ENCODE peak calls at places on chromosomes 7 and 10, in ten cellular contexts. V is lower leg skin, Y is fibroblast of mammary gland, D is fibroblast of lung, I is WERI-Rb-1, Q is HFFc6, G is cardiac fibroblast, Z is nephron progenitor cell, X is K562, M is GM12878. P is an unnamed sample.

GRCh38 chr10:69568472-69569143 is 4.6 kb downstream of the NEUROG3 start:
- DNase-seq in X (no peak), Y (no peak), M (no peak), I (no peak), Q (no peak), Z (peak), G (no peak), V (no peak), D (no peak), P (no peak)

GRCh38 chr10:67114945-67115344 is 189.1 kb downstream of the LRRTM3 start:
- DNase-seq in Q (no peak), D (no peak), Z (no peak), V (no peak), M (no peak), I (no peak), Y (no peak), X (no peak), G (no peak), P (no peak)

GRCh38 chr10:119737827-119738226 is 12.0 kb downstream of the INPP5F start:
- DNase-seq in I (no peak), M (no peak), V (peak), D (peak), G (peak), Z (no peak), Q (peak), Y (peak), X (peak), P (peak)

GRCh38 chr10:98967601-98968000 is 268.1 kb downstream of the HPSE2 start:
- DNase-seq in I (no peak), M (no peak), G (peak), D (peak), Z (no peak), X (no peak), Y (peak), Q (peak), V (no peak), P (peak)

GRCh38 chr10:62083413-62083794 is 181.9 kb downstream of the ARID5B start:
- DNase-seq in M (no peak), X (no peak), Y (peak), V (no peak), G (peak), I (no peak), Z (no peak), Q (no peak), D (peak), P (peak)

GRCh38 chr10:128029731-128030369 is 96.4 kb downstream of the MKI67 start:
- DNase-seq in I (no peak), X (peak), M (no peak), Q (no peak), D (no peak), V (no peak), Y (no peak), G (no peak), Z (no peak), P (no peak)

GRCh38 chr10:88332526-88333265 is 250.4 kb downstream of the RNLS start:
- DNase-seq in M (no peak), X (no peak), Y (no peak), D (no peak), Q (no peak), V (no peak), I (no peak), Z (no peak), G (no peak), P (no peak)

GRCh38 chr10:69961864-69962745 is 90.5 kb upstream of the MACROH2A2 start:
- DNase-seq in Y (no peak), Q (no peak), Z (no peak), V (peak), G (no peak), D (no peak), X (no peak), M (no peak), I (no peak), P (no peak)

GRCh38 chr7:95690367-95690947 is 81.9 kb upstream of the DYNC1I1 start:
- DNase-seq in G (peak), Q (peak), I (peak), X (peak), M (peak), Y (peak), D (peak), Z (peak), V (no peak), P (peak)

GRCh38 chr10:124991872-124992271 is 49.9 kb downstream of the ZRANB1 start:
- DNase-seq in Q (no peak), M (no peak), G (no peak), D (no peak), X (no peak), Y (no peak), Z (no peak), V (no peak), I (no peak), P (no peak)

GRCh38 chr7:28083998-28084985 is 96.3 kb downstream of the JAZF1 start:
- DNase-seq in G (no peak), Z (no peak), Q (no peak), Y (no peak), I (no peak), V (no peak), D (no peak), X (no peak), M (no peak), P (no peak)

GRCh38 chr10:132938472-132939329 is 3.7 kb downstream of the CFAP46 start:
- DNase-seq in I (peak), Q (no peak), M (no peak), D (no peak), V (no peak), X (peak), G (no peak), Y (no peak), Z (peak), P (no peak)

DNA sequence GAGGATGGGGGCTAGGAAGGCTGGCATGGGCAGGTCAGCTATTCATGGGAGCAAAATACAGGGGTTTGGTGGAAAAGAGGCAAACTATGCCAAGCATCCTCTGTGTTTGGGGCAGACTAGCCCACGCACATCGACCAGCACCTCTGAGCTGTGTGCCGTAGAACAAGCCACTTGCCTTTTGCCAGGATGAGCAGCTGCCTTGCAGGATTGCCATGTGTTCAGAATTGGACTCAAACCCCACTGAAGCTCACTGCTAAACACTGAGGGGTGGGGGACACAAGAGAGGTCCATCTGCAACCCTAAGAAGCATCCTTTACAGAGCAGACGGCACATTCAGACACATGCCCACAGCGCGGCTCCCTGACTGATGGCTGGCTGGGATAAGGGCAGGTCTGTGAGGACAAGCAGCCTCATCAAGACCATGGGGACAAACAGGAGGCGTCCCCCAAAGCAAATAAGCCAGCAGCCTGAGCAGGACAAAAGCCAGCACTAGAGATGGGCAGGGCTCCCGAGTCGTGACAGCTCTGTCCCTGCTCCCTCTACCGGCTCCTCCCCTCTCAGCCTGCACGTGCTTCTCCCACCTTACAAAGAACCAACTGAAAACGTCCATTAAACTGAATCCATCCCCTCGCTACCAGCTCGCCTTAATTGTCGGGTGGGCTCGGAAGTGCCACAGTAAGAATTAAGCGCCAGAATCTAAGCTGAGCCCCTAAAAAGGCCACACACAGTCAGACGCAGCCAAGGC is 114.2 kb downstream of the PRKAG2 start:
- DNase-seq in Z (no peak), M (no peak), X (no peak), V (no peak), Q (no peak), G (no peak), D (no peak), Y (no peak), I (no peak), P (no peak)
- TF ChIP-seq CTCF in Z (no peak), M (no peak), X (no peak), V (no peak), Q (no peak), G (no peak), D (no peak), Y (no peak), I (no peak), P (no peak)

GRCh38 chr10:78523453-78523852 is 489.8 kb downstream of the RPS24 start:
- DNase-seq in X (no peak), V (no peak), Q (no peak), Z (no peak), Y (no peak), G (no peak), D (no peak), M (no peak), I (no peak), P (no peak)

GRCh38 chr10:78524342-78524741 is 490.7 kb downstream of the RPS24 start:
- DNase-seq in I (no peak), G (no peak), Z (no peak), Q (no peak), M (no peak), Y (no peak), X (no peak), V (no peak), D (no peak), P (no peak)

GRCh38 chr10:78518224-78518623 is 484.6 kb downstream of the RPS24 start:
- DNase-seq in Y (no peak), I (no peak), D (no peak), Z (no peak), V (no peak), Q (no peak), X (no peak), M (no peak), G (no peak), P (no peak)

GRCh38 chr10:78524941-78525340 is 491.3 kb downstream of the RPS24 start:
- DNase-seq in V (no peak), Z (no peak), Q (no peak), D (no peak), X (no peak), I (no peak), G (no peak), M (no peak), Y (no peak), P (no peak)

DNA sequence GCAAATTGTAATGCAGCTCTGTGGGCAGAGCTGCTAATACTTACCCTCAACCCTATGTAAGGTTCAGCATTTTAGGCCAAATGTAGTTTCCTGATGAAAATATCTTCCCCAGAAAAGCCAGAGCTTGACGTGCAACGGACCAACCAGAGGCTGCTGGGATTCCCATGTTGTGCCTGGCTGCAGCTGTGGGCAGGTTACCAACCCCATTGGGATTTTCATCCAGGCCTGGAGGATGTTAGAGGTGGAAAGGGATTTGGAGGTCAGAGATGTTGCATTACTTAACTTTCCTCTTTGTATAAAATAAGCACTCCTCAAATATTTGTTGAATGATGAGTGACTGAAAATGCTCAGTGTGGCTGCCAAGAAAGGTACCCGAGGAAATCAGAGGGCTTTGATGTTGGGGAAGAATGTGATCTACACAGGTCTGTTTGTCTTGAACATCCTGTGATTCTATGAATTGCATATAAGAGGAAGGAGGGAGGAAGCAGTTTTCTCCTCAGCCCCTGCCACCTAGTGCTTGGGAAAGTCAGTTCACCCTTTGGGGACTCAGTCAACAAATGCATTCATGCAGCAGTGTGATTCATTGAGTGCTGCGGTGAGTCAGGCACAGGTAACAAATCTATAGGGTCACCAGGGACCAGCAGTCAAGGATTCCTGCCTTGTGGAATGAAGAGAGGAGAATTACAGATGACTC is 487.2 kb downstream of the RPS24 start:
- DNase-seq in G (peak), V (no peak), Q (peak), X (peak), D (no peak), I (peak), Y (peak), M (no peak), Z (no peak), P (peak)
- TF ChIP-seq CTCF in G (peak), V (no peak), Q (peak), X (peak), D (peak), I (peak), Y (peak), M (no peak), Z (no peak), P (peak)

GRCh38 chr10:17787087-17787942 is 21.8 kb upstream of the MRC1 start:
- DNase-seq in X (no peak), Z (no peak), Y (peak), Q (peak), I (no peak), M (no peak), G (peak), D (peak), V (no peak), P (peak)
- TF ChIP-seq CTCF in X (no peak), Z (no peak), Y (no peak), Q (no peak), I (no peak), M (no peak), G (no peak), D (no peak), V (no peak), P (no peak)

GRCh38 chr7:150964593-150965111 is 13.5 kb downstream of the KCNH2 start:
- DNase-seq in Y (no peak), G (no peak), I (peak), X (peak), M (no peak), D (no peak), Q (no peak), V (no peak), Z (no peak), P (no peak)

GRCh38 chr7:150967332-150967731 is 10.8 kb downstream of the KCNH2 start:
- DNase-seq in M (no peak), D (no peak), I (no peak), Y (no peak), V (no peak), Q (no peak), Z (no peak), G (no peak), X (no peak), P (no peak)

GRCh38 chr7:150965273-150965830 is 12.8 kb downstream of the KCNH2 start:
- DNase-seq in D (no peak), Z (no peak), Y (no peak), Q (no peak), G (no peak), I (no peak), X (no peak), V (no peak), M (no peak), P (no peak)

GRCh38 chr7:150968056-150968455 is 10.1 kb downstream of the KCNH2 start:
- DNase-seq in M (no peak), Z (no peak), D (no peak), Q (no peak), V (no peak), G (no peak), I (no peak), Y (no peak), X (no peak), P (no peak)

GRCh38 chr7:150966002-150966401 is 12.1 kb downstream of the KCNH2 start:
- DNase-seq in V (no peak), D (no peak), G (no peak), Z (no peak), M (no peak), Y (no peak), X (peak), I (peak), Q (no peak), P (no peak)
- TF ChIP-seq CTCF in V (no peak), D (peak), G (no peak), Z (peak), M (no peak), Y (no peak), X (peak), I (peak), Q (peak), P (no peak)

DNA sequence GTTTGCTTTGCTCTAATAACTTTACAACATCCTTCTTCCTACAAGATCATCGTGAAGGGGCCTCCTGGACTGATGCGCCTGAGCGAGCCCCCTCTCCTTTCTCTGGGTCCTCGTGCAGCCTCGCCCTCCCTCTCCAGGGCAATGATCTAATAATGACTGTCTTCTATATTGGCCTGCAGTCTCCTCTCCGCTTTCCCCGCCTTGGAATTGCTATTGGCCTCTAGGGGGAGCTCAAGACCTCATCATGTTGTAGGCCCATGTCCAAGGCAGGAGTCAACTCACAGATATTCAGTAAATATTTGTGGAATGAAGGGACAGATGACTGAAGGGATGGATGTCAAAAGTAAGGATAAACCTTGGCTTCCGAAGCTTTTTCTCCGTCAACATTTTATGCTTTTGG is 1180.3 kb downstream of the TYW1 start:
- DNase-seq in Y (peak), Z (peak), M (no peak), X (peak), Q (no peak), I (peak), V (peak), D (peak), G (peak), P (peak)
- TF ChIP-seq CTCF in Y (peak), Z (peak), M (peak), X (peak), Q (peak), I (peak), V (no peak), D (peak), G (peak), P (peak)

GRCh38 chr7:33334349-33334748 is 205.0 kb downstream of the BBS9 start:
- DNase-seq in Q (peak), V (no peak), I (peak), G (peak), Z (no peak), M (no peak), D (peak), X (no peak), Y (peak), P (peak)
- TF ChIP-seq CTCF in Q (peak), V (no peak), I (peak), G (peak), Z (peak), M (peak), D (peak), X (no peak), Y (peak), P (peak)

DNA sequence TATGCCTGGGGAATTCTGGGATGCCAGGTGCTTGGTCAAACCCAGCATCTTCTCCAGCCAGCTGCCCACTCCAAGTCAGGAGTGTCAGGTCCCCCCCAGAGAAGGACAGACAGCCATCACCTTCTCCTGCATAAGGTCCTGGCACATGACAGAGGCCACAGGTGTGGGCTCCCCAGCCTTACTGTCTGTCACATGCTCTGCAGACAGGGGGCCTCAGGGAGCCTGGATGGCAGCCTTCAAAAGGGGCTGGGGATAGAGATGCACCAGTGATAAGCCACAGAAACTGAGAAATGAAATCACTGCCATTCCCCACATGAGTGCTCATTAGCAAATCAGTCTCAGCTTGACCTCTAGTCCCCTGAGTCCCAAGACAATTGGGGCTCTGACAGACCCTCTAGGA is 72.9 kb downstream of the PLXNA4 start:
- DNase-seq in Q (no peak), Z (no peak), G (no peak), D (no peak), X (no peak), Y (no peak), I (no peak), M (no peak), V (no peak), P (no peak)
- TF ChIP-seq CTCF in Q (no peak), Z (no peak), G (no peak), D (no peak), X (peak), Y (no peak), I (peak), M (no peak), V (no peak), P (no peak)

P was measured in astrocyte.